ENCODE peak calls at places on chromosomes 2 and 18, in nine cellular contexts. J is amygdala; P is effector memory CD8-positive, alpha-beta T cell; Q is choroid plexus epithelial cell; I is uterus; O is BE2C; L is T-cell; E is AG09319; D is GM23338. M is an unnamed sample.

GRCh38 chr2:120863661-120864320 is 128.1 kb downstream of the GLI2 start:
- DNase-seq in J (no peak), P (no peak), Q (peak), I (peak), O (no peak), L (no peak), E (peak), D (no peak), M (no peak)

GRCh38 chr2:169395821-169396374 is 33.6 kb upstream of the LRP2 start:
- DNase-seq in J (no peak), P (no peak), Q (no peak), I (no peak), O (no peak), L (no peak), E (no peak), D (peak), M (no peak)

GRCh38 chr2:74421248-74421870 is at the start of the genes C2orf81 and WDR54:
- DNase-seq in J (peak), P (peak), Q (peak), I (peak), O (peak), L (peak), E (peak), D (peak), M (peak)

GRCh38 chr2:111118455-111119003 is 2.2 kb upstream of the BCL2L11 start:
- DNase-seq in J (no peak), P (no peak), Q (no peak), I (no peak), O (no peak), L (no peak), E (no peak), D (peak), M (no peak)

GRCh38 chr2:205613970-205614559 is 68.2 kb upstream of the NRP2 start:
- DNase-seq in J (no peak), P (no peak), Q (no peak), I (no peak), O (no peak), L (no peak), E (no peak), D (no peak), M (no peak)

GRCh38 chr2:11248-11941 is 34.9 kb downstream of the FAM110C start:
- DNase-seq in J (no peak), P (peak), Q (peak), I (peak), O (peak), L (peak), E (no peak), D (peak), M (no peak)

GRCh38 chr2:240024766-240025165 is 376 bp downstream of the NDUFA10 start:
- DNase-seq in J (no peak), P (peak), Q (peak), I (no peak), O (no peak), L (no peak), E (no peak), D (peak), M (no peak)

GRCh38 chr18:62715439-62715792 is at the start of gene PHLPP1:
- DNase-seq in J (no peak), P (no peak), Q (no peak), I (no peak), O (no peak), L (no peak), E (no peak), D (no peak), M (no peak)

GRCh38 chr18:75408554-75409506 is 18.7 kb downstream of the SMIM21 start:
- DNase-seq in J (no peak), P (no peak), Q (peak), I (no peak), O (no peak), L (no peak), E (peak), D (no peak), M (peak)

GRCh38 chr2:224023188-224023587 is 15.9 kb downstream of the SERPINE2 start:
- DNase-seq in J (no peak), P (no peak), Q (peak), I (no peak), O (no peak), L (no peak), E (peak), D (no peak), M (no peak)

GRCh38 chr2:3285901-3286645 is 91.5 kb downstream of the EIPR1 start:
- DNase-seq in J (no peak), P (no peak), Q (no peak), I (no peak), O (peak), L (no peak), E (no peak), D (no peak), M (no peak)

GRCh38 chr2:99615247-99615771 is 125.5 kb upstream of the REV1 start:
- DNase-seq in J (no peak), P (no peak), Q (peak), I (no peak), O (no peak), L (no peak), E (no peak), D (peak), M (no peak)

GRCh38 chr2:25030702-25031101 is 11.2 kb upstream of the EFR3B start:
- DNase-seq in J (no peak), P (no peak), Q (peak), I (no peak), O (no peak), L (no peak), E (no peak), D (no peak), M (no peak)

GRCh38 chr2:39996653-39997080 is 217.6 kb upstream of the THUMPD2 start:
- DNase-seq in J (no peak), P (no peak), Q (peak), I (no peak), O (no peak), L (no peak), E (peak), D (no peak), M (peak)

M was measured in HFF-Myc.